ENCODE peak calls at places on chromosome 9, in eight cellular contexts. C is choroid plexus epithelial cell, W is tibial artery, O is naive B cell, K is NCI-H146, A is EL, S is GM18507, D is colonic mucosa. V is an unnamed sample.

GRCh38 chr9:83960991-83961390 is 19.0 kb downstream of the HNRNPK start:
- DNase-seq in C (no peak), W (no peak), O (no peak), K (no peak), A (no peak), S (no peak), D (no peak), V (no peak)

GRCh38 chr9:84622981-84623380 is 46.5 kb upstream of the NTRK2 start:
- DNase-seq in C (no peak), W (no peak), O (no peak), K (no peak), A (no peak), S (no peak), D (no peak), V (no peak)

GRCh38 chr9:5843450-5844249 is 10.7 kb upstream of the ERMP1 start:
- DNase-seq in C (peak), W (no peak), O (no peak), K (peak), A (peak), S (no peak), D (no peak), V (no peak)

GRCh38 chr9:75889977-75890540 is 414 bp upstream of the PCSK5 start:
- DNase-seq in C (peak), W (peak), O (no peak), K (peak), A (peak), S (no peak), D (peak), V (peak)

GRCh38 chr9:95171596-95171995 is 145.9 kb downstream of the FANCC start:
- DNase-seq in C (peak), W (no peak), O (no peak), K (no peak), A (no peak), S (no peak), D (no peak), V (no peak)

GRCh38 chr9:134303601-134304000 is 22.7 kb upstream of the RXRA start:
- DNase-seq in C (no peak), W (peak), O (no peak), K (no peak), A (no peak), S (no peak), D (no peak), V (no peak)

GRCh38 chr9:114386886-114387677 is 700 bp downstream of the AKNA start:
- DNase-seq in C (no peak), W (peak), O (no peak), K (no peak), A (peak), S (no peak), D (peak), V (no peak)

GRCh38 chr9:130051855-130052254 is 1.9 kb upstream of the GPR107 start:
- DNase-seq in C (no peak), W (no peak), O (no peak), K (no peak), A (no peak), S (no peak), D (no peak), V (no peak)

GRCh38 chr9:78029601-78030552 is 1.7 kb downstream of the GNAQ start:
- DNase-seq in C (peak), W (no peak), O (no peak), K (peak), A (peak), S (no peak), D (peak), V (peak)

GRCh38 chr9:133088146-133088750 is 26.5 kb downstream of the CEL start:
- DNase-seq in C (no peak), W (peak), O (no peak), K (no peak), A (no peak), S (no peak), D (no peak), V (no peak)

GRCh38 chr9:93257808-93258331 is 73.9 kb downstream of the WNK2 start:
- DNase-seq in C (no peak), W (peak), O (no peak), K (no peak), A (no peak), S (no peak), D (peak), V (peak)

V was measured in H7.